ENCODE peak calls at places on chromosomes 13 and 19, in five cellular contexts. I is occipital lobe, X is WERI-Rb-1, W is aorta, C is mucosa of gallbladder. N is an unnamed sample.

GRCh38 chr19:40210919-40211318 is 7.3 kb downstream of the TTC9B start:
- DNase-seq in I (no peak), X (no peak), W (no peak), C (no peak), N (no peak)

GRCh38 chr19:1942934-1943555 is 2.1 kb downstream of the CSNK1G2 start:
- DNase-seq in I (no peak), X (no peak), W (no peak), C (no peak), N (no peak)

GRCh38 chr19:58022283-58022660 is 11.6 kb upstream of the ZSCAN1 start:
- DNase-seq in I (no peak), X (no peak), W (no peak), C (no peak), N (no peak)

GRCh38 chr13:51942189-51942588 is 69.1 kb downstream of the ATP7B start:
- DNase-seq in I (no peak), X (no peak), W (no peak), C (peak; percentile 86), N (no peak)

GRCh38 chr19:42191855-42192254 is 25.6 kb downstream of the DEDD2 start:
- DNase-seq in I (no peak), X (no peak), W (no peak), C (peak; percentile 83), N (no peak)

GRCh38 chr19:47036233-47036651 is 12.2 kb downstream of the TMEM160 start:
- DNase-seq in I (no peak), X (peak; percentile 61), W (no peak), C (no peak), N (no peak)

GRCh38 chr19:1955171-1956142 is 14.5 kb downstream of the CSNK1G2 start:
- DNase-seq in I (no peak), X (no peak), W (no peak), C (no peak), N (no peak)

GRCh38 chr19:1874554-1875185 is 10.6 kb downstream of the ABHD17A start:
- DNase-seq in I (no peak), X (no peak), W (no peak), C (no peak), N (no peak)

GRCh38 chr19:40191836-40192646 is 815 bp downstream of the MAP3K10 start:
- DNase-seq in I (no peak), X (peak; percentile 76), W (no peak), C (no peak), N (peak; percentile 14)

GRCh38 chr19:1862424-1863307 is 713 bp downstream of the KLF16 start:
- DNase-seq in I (no peak), X (no peak), W (peak; percentile 71), C (no peak), N (peak; percentile 68)

GRCh38 chr13:30552567-30552966 is 65.2 kb upstream of the USPL1 start:
- DNase-seq in I (no peak), X (no peak), W (no peak), C (no peak), N (no peak)

GRCh38 chr13:49444517-49445395 is 682 bp downstream of the SETDB2 start:
- DNase-seq in I (no peak), X (no peak), W (no peak), C (peak; percentile 35), N (no peak)

GRCh38 chr19:48719263-48720171 is at the start of gene MAMSTR:
- DNase-seq in I (no peak), X (peak; percentile 46), W (peak; percentile 63), C (no peak), N (peak; percentile 74)

GRCh38 chr19:55284405-55285058 is 735 bp downstream of the BRSK1 start:
- DNase-seq in I (no peak), X (no peak), W (no peak), C (no peak), N (no peak)

GRCh38 chr13:72782717-72783116 is 784 bp downstream of the PIBF1 start:
- DNase-seq in I (no peak), X (no peak), W (no peak), C (no peak), N (no peak)

GRCh38 chr19:43534811-43535761 is 2.1 kb downstream of the ZNF575 start:
- DNase-seq in I (peak; percentile 32), X (peak; percentile 81), W (peak; percentile 80), C (peak; percentile 49), N (peak; percentile 31)

GRCh38 chr13:106534844-106535551 is 464 bp downstream of the EFNB2 start:
- DNase-seq in I (no peak), X (peak; percentile 68), W (peak; percentile 55), C (no peak), N (no peak)

GRCh38 chr13:40352385-40352778 is 314.1 kb downstream of the FOXO1 start:
- DNase-seq in I (peak; percentile 40), X (no peak), W (no peak), C (no peak), N (no peak)

GRCh38 chr13:32125746-32126145 is 94.2 kb downstream of the FRY start:
- DNase-seq in I (no peak), X (no peak), W (no peak), C (no peak), N (no peak)

GRCh38 chr13:26946675-26947342 is 186.2 kb upstream of the GPR12 start:
- DNase-seq in I (no peak), X (no peak), W (no peak), C (no peak), N (peak; percentile 79)

GRCh38 chr19:4238831-4239230 is 8.0 kb upstream of the YJU2 start:
- DNase-seq in I (no peak), X (no peak), W (no peak), C (no peak), N (peak; percentile 27)

GRCh38 chr19:39187552-39187943 is 9.2 kb upstream of the NCCRP1 start:
- DNase-seq in I (no peak), X (no peak), W (no peak), C (no peak), N (no peak)

GRCh38 chr13:51764184-51765141 is 39.5 kb downstream of the DHRS12 start:
- DNase-seq in I (peak; percentile 53), X (no peak), W (peak; percentile 75), C (peak; percentile 67), N (no peak)

GRCh38 chr13:37039908-37040307 is 19.6 kb downstream of the SUPT20H start:
- DNase-seq in I (no peak), X (no peak), W (no peak), C (no peak), N (no peak)

GRCh38 chr19:1046117-1046626 is 6.3 kb downstream of the ABCA7 start:
- DNase-seq in I (no peak), X (no peak), W (no peak), C (no peak), N (no peak)

GRCh38 chr19:50646074-50646807 is 3.0 kb upstream of the C19orf81 start:
- DNase-seq in I (no peak), X (no peak), W (no peak), C (no peak), N (no peak)

GRCh38 chr13:59409651-59410200 is 754.0 kb downstream of the DIAPH3 start:
- DNase-seq in I (no peak), X (no peak), W (no peak), C (no peak), N (peak; percentile 72)

GRCh38 chr13:54198911-54199310 is 1170.3 kb downstream of the OLFM4 start:
- DNase-seq in I (no peak), X (no peak), W (no peak), C (no peak), N (no peak)

GRCh38 chr19:41376998-41377365 is 649 bp downstream of the TMEM91 start:
- DNase-seq in I (no peak), X (no peak), W (no peak), C (no peak), N (no peak)

GRCh38 chr19:3176715-3177501 is 1.7 kb upstream of the S1PR4 start:
- DNase-seq in I (no peak), X (no peak), W (no peak), C (no peak), N (no peak)